ENCODE peak calls at places on chromosomes 6 and 20, in ten cellular contexts. One of them, this sample, is unnamed.
A peak's percentile ranks its signal among the peaks of the same experiment; 100 is the strongest.

GRCh38 chr6:38508894-38509293 is 130.8 kb downstream of the BTBD9 start:
- DNase-seq in heart left ventricle: no peak
- DNase-seq in ovary: no peak
- DNase-seq in uterus: no peak
- DNase-seq in H1: no peak
- DNase-seq in spleen: no peak
- DNase-seq in esophagus squamous epithelium: no peak
- DNase-seq in suprapubic skin: no peak
- DNase-seq in adrenal gland: no peak
- DNase-seq in A549: peak; percentile 36
- DNase-seq in this sample: no peak

GRCh38 chr6:155212616-155213380 is 51.0 kb upstream of the CLDN20 start:
- DNase-seq in heart left ventricle: no peak
- DNase-seq in A549: no peak
- DNase-seq in spleen: no peak
- DNase-seq in ovary: no peak
- DNase-seq in uterus: no peak
- DNase-seq in adrenal gland: no peak
- DNase-seq in H1: no peak
- DNase-seq in suprapubic skin: no peak
- DNase-seq in esophagus squamous epithelium: no peak
- DNase-seq in this sample: no peak

GRCh38 chr20:36112112-36112511 is 42.4 kb upstream of the EPB41L1 start:
- DNase-seq in uterus: no peak
- DNase-seq in ovary: no peak
- DNase-seq in esophagus squamous epithelium: no peak
- DNase-seq in heart left ventricle: no peak
- DNase-seq in spleen: no peak
- DNase-seq in adrenal gland: no peak
- DNase-seq in H1: no peak
- DNase-seq in A549: no peak
- DNase-seq in suprapubic skin: no peak
- DNase-seq in this sample: no peak

GRCh38 chr6:158718431-158719126 is 68.7 kb downstream of the SYTL3 start:
- DNase-seq in spleen: peak; percentile 63
- DNase-seq in suprapubic skin: no peak
- DNase-seq in esophagus squamous epithelium: no peak
- DNase-seq in adrenal gland: peak; percentile 35
- DNase-seq in ovary: no peak
- DNase-seq in A549: peak; percentile 54
- DNase-seq in H1: peak; percentile 77
- DNase-seq in heart left ventricle: no peak
- DNase-seq in uterus: no peak
- DNase-seq in this sample: no peak

GRCh38 chr6:47235964-47236760 is 73.5 kb downstream of the TNFRSF21 start:
- DNase-seq in suprapubic skin: no peak
- DNase-seq in uterus: no peak
- DNase-seq in adrenal gland: no peak
- DNase-seq in H1: no peak
- DNase-seq in esophagus squamous epithelium: no peak
- DNase-seq in spleen: no peak
- DNase-seq in heart left ventricle: no peak
- DNase-seq in ovary: no peak
- DNase-seq in A549: no peak
- DNase-seq in this sample: no peak

GRCh38 chr20:63957690-63958441 is 1.6 kb upstream of the UCKL1 start:
- DNase-seq in heart left ventricle: peak; percentile 55
- DNase-seq in uterus: no peak
- DNase-seq in esophagus squamous epithelium: no peak
- DNase-seq in H1: peak; percentile 73
- DNase-seq in suprapubic skin: no peak
- DNase-seq in ovary: no peak
- DNase-seq in spleen: peak; percentile 79
- DNase-seq in A549: peak; percentile 23
- DNase-seq in adrenal gland: peak; percentile 38
- DNase-seq in this sample: no peak

GRCh38 chr6:14857501-14857900 is 388.4 kb upstream of the JARID2 start:
- DNase-seq in suprapubic skin: no peak
- DNase-seq in esophagus squamous epithelium: no peak
- DNase-seq in H1: no peak
- DNase-seq in spleen: peak; percentile 92
- DNase-seq in adrenal gland: peak; percentile 10
- DNase-seq in A549: no peak
- DNase-seq in ovary: no peak
- DNase-seq in uterus: no peak
- DNase-seq in heart left ventricle: peak; percentile 37
- DNase-seq in this sample: no peak

GRCh38 chr6:159233365-159234101 is 64.3 kb downstream of the FNDC1 start:
- DNase-seq in A549: no peak
- DNase-seq in uterus: no peak
- DNase-seq in adrenal gland: no peak
- DNase-seq in esophagus squamous epithelium: no peak
- DNase-seq in suprapubic skin: no peak
- DNase-seq in ovary: no peak
- DNase-seq in H1: peak; percentile 27
- DNase-seq in spleen: no peak
- DNase-seq in heart left ventricle: no peak
- DNase-seq in this sample: no peak

DNA sequence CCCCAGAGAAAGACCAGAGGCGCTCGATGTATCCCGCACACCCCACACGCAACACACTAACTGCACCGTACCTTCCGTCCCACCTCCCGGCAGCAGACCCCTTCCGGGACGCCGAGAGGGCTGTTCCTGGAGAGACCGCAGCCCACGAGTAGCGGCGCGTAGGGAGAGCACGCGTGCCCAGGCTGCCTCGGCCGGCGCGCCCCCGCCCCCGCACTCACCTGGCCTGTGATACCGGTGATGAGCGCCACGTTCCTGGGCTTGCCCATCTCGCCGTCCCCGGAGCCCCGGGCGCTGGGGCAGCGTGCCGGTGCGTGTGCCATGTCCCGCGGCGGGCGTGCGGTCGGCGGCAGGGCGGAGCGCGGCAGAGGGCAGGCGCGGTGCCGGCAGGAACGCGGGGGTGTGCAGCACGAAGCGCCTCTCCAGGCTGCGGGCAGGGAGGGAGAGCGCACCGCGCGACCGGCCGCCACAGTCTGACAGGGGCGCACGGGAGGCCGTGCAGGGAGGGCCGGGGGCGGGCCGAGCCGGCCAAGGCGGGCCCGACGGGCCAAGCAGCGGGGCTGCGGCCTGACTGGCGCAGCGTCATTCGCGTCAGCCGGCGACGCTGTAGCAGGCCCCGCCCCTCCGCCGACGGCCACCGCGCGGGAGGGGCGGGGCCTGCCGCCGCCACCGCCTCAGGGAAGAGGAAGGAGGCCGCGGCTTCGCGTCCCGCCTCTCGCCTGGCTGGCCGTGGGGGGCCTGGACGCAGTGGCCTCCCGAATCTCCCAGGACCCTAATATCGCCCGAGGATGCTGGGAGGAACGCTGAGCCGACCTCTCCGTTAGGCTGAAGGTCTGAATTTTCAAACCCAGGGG is at the start of gene GMDS:
- DNase-seq in esophagus squamous epithelium: peak; percentile 19
- DNase-seq in A549: peak; percentile 79
- DNase-seq in heart left ventricle: peak; percentile 91
- DNase-seq in ovary: peak; percentile 80
- DNase-seq in H1: peak; percentile 67
- DNase-seq in suprapubic skin: peak; percentile 89
- DNase-seq in uterus: peak; percentile 75
- DNase-seq in adrenal gland: peak; percentile 84
- DNase-seq in spleen: peak; percentile 97
- DNase-seq in this sample: peak; percentile 95
- TF ChIP-seq POLR2A in esophagus squamous epithelium: no peak
- TF ChIP-seq POLR2A in A549: peak; percentile 64
- TF ChIP-seq POLR2A in heart left ventricle: peak; percentile 69
- TF ChIP-seq POLR2A in ovary: peak; percentile 63
- TF ChIP-seq POLR2A in H1: no peak
- TF ChIP-seq POLR2A in suprapubic skin: peak; percentile 72
- TF ChIP-seq POLR2A in uterus: peak; percentile 94
- TF ChIP-seq POLR2A in adrenal gland: peak; percentile 75
- TF ChIP-seq POLR2A in spleen: no peak
- TF ChIP-seq POLR2A in this sample: no peak

GRCh38 chr20:33914871-33915270 is 78.8 kb upstream of the RALY start:
- DNase-seq in esophagus squamous epithelium: no peak
- DNase-seq in uterus: no peak
- DNase-seq in A549: peak; percentile 24
- DNase-seq in ovary: no peak
- DNase-seq in spleen: no peak
- DNase-seq in H1: no peak
- DNase-seq in suprapubic skin: no peak
- DNase-seq in adrenal gland: peak; percentile 33
- DNase-seq in heart left ventricle: no peak
- DNase-seq in this sample: no peak

GRCh38 chr20:33918662-33919061 is 75.0 kb upstream of the RALY start:
- DNase-seq in adrenal gland: no peak
- DNase-seq in H1: no peak
- DNase-seq in uterus: no peak
- DNase-seq in heart left ventricle: no peak
- DNase-seq in esophagus squamous epithelium: no peak
- DNase-seq in A549: no peak
- DNase-seq in suprapubic skin: no peak
- DNase-seq in spleen: no peak
- DNase-seq in ovary: no peak
- DNase-seq in this sample: no peak

GRCh38 chr20:33917813-33918525 is 75.7 kb upstream of the RALY start:
- DNase-seq in esophagus squamous epithelium: no peak
- DNase-seq in adrenal gland: no peak
- DNase-seq in heart left ventricle: no peak
- DNase-seq in A549: no peak
- DNase-seq in uterus: no peak
- DNase-seq in suprapubic skin: no peak
- DNase-seq in spleen: no peak
- DNase-seq in H1: no peak
- DNase-seq in ovary: no peak
- DNase-seq in this sample: no peak

GRCh38 chr20:33919653-33920052 is 74.1 kb upstream of the RALY start:
- DNase-seq in uterus: no peak
- DNase-seq in adrenal gland: no peak
- DNase-seq in H1: no peak
- DNase-seq in heart left ventricle: no peak
- DNase-seq in suprapubic skin: no peak
- DNase-seq in esophagus squamous epithelium: no peak
- DNase-seq in spleen: no peak
- DNase-seq in ovary: no peak
- DNase-seq in A549: no peak
- DNase-seq in this sample: no peak

GRCh38 chr20:33915726-33916331 is 77.9 kb upstream of the RALY start:
- DNase-seq in esophagus squamous epithelium: no peak
- DNase-seq in ovary: peak; percentile 28
- DNase-seq in spleen: peak; percentile 83
- DNase-seq in adrenal gland: peak; percentile 21
- DNase-seq in A549: peak; percentile 32
- DNase-seq in uterus: no peak
- DNase-seq in heart left ventricle: peak; percentile 23
- DNase-seq in H1: no peak
- DNase-seq in suprapubic skin: no peak
- DNase-seq in this sample: no peak
- TF ChIP-seq CTCF in esophagus squamous epithelium: peak; percentile 66
- TF ChIP-seq CTCF in ovary: no peak
- TF ChIP-seq CTCF in spleen: peak; percentile 76
- TF ChIP-seq CTCF in adrenal gland: peak; percentile 24
- TF ChIP-seq CTCF in A549: peak; percentile 61
- TF ChIP-seq CTCF in uterus: no peak
- TF ChIP-seq CTCF in heart left ventricle: peak; percentile 55
- TF ChIP-seq CTCF in H1: peak; percentile 76
- TF ChIP-seq CTCF in suprapubic skin: no peak
- TF ChIP-seq CTCF in this sample: no peak

GRCh38 chr6:36138667-36139066 is 8.4 kb downstream of the MAPK13 start:
- DNase-seq in adrenal gland: no peak
- DNase-seq in esophagus squamous epithelium: no peak
- DNase-seq in suprapubic skin: no peak
- DNase-seq in ovary: no peak
- DNase-seq in spleen: no peak
- DNase-seq in H1: no peak
- DNase-seq in heart left ventricle: no peak
- DNase-seq in uterus: no peak
- DNase-seq in A549: no peak
- DNase-seq in this sample: no peak

GRCh38 chr6:36139991-36140710 is 9.8 kb downstream of the MAPK13 start:
- DNase-seq in uterus: no peak
- DNase-seq in suprapubic skin: no peak
- DNase-seq in adrenal gland: no peak
- DNase-seq in ovary: no peak
- DNase-seq in esophagus squamous epithelium: no peak
- DNase-seq in H1: no peak
- DNase-seq in A549: no peak
- DNase-seq in heart left ventricle: no peak
- DNase-seq in spleen: no peak
- DNase-seq in this sample: no peak

GRCh38 chr6:36141961-36142360 is 11.6 kb downstream of the MAPK13 start:
- DNase-seq in spleen: no peak
- DNase-seq in heart left ventricle: no peak
- DNase-seq in esophagus squamous epithelium: no peak
- DNase-seq in H1: no peak
- DNase-seq in A549: no peak
- DNase-seq in ovary: no peak
- DNase-seq in suprapubic skin: no peak
- DNase-seq in uterus: no peak
- DNase-seq in adrenal gland: no peak
- DNase-seq in this sample: no peak

GRCh38 chr6:36141091-36141490 is 10.8 kb downstream of the MAPK13 start:
- DNase-seq in suprapubic skin: no peak
- DNase-seq in ovary: no peak
- DNase-seq in adrenal gland: no peak
- DNase-seq in esophagus squamous epithelium: no peak
- DNase-seq in A549: no peak
- DNase-seq in H1: no peak
- DNase-seq in heart left ventricle: no peak
- DNase-seq in uterus: no peak
- DNase-seq in spleen: no peak
- DNase-seq in this sample: no peak

DNA sequence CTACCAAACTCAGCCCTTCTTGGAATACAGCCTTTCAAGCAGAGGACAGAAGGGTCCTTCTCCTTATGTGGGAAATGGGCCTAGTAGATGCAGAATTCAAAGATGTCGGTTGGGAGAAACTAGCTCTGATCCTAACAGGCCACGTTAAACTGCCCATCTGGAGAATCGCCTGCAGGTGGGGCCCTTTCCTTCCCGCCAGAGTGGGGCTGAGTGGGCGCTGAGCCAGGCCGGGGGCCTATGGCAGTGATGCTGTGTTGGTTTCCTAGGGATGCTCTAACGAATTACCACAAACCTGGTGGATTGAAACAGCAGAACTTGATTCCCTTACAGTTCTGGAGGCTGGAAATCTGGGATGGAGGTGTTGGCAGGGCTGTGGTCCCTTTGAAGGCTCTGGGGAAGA is 9.1 kb downstream of the MAPK13 start:
- DNase-seq in esophagus squamous epithelium: no peak
- DNase-seq in A549: no peak
- DNase-seq in ovary: no peak
- DNase-seq in H1: no peak
- DNase-seq in spleen: no peak
- DNase-seq in adrenal gland: no peak
- DNase-seq in heart left ventricle: no peak
- DNase-seq in uterus: no peak
- DNase-seq in suprapubic skin: no peak
- DNase-seq in this sample: no peak
- H3K4me3 ChIP-seq in esophagus squamous epithelium: no peak overlapping the region
- H3K4me3 ChIP-seq in A549: no peak overlapping the region
- H3K4me3 ChIP-seq in ovary: no peak overlapping the region
- H3K4me3 ChIP-seq in H1: no peak overlapping the region
- H3K4me3 ChIP-seq in spleen: no peak overlapping the region
- H3K4me3 ChIP-seq in adrenal gland: no peak overlapping the region
- H3K4me3 ChIP-seq in heart left ventricle: no peak overlapping the region
- H3K4me3 ChIP-seq in uterus: no peak overlapping the region
- H3K4me3 ChIP-seq in suprapubic skin: no peak overlapping the region
- H3K4me3 ChIP-seq in this sample: no peak overlapping the region

GRCh38 chr6:43995137-43995536 is 132.1 kb downstream of the MRPL14 start:
- DNase-seq in suprapubic skin: no peak
- DNase-seq in uterus: no peak
- DNase-seq in H1: no peak
- DNase-seq in adrenal gland: no peak
- DNase-seq in heart left ventricle: no peak
- DNase-seq in esophagus squamous epithelium: no peak
- DNase-seq in ovary: no peak
- DNase-seq in A549: no peak
- DNase-seq in spleen: no peak
- DNase-seq in this sample: no peak
- TF ChIP-seq POLR2A in suprapubic skin: no peak
- TF ChIP-seq POLR2A in uterus: no peak
- TF ChIP-seq POLR2A in H1: no peak
- TF ChIP-seq POLR2A in adrenal gland: no peak
- TF ChIP-seq POLR2A in heart left ventricle: no peak
- TF ChIP-seq POLR2A in esophagus squamous epithelium: no peak
- TF ChIP-seq POLR2A in ovary: no peak
- TF ChIP-seq POLR2A in A549: no peak
- TF ChIP-seq POLR2A in spleen: no peak
- TF ChIP-seq POLR2A in this sample: no peak

This sample was measured in lower leg skin.